ENCODE peak calls at places on chromosomes 16 and 17, in six cellular contexts. S, Y, X, G, I and M are unnamed samples.
A peak's percentile ranks its signal among the peaks of the same experiment; 100 is the strongest.

GRCh38 chr17:16052486-16052885 is 52.9 kb downstream of the TTC19 start:
- DNase-seq in X (no peak), S (no peak), Y (peak; percentile 57), I (no peak), G (no peak), M (no peak)

GRCh38 chr16:86430814-86431213 is 79.5 kb upstream of the FOXF1 start:
- DNase-seq in G (no peak), S (no peak), X (no peak), I (no peak), Y (no peak), M (no peak)

GRCh38 chr17:80703109-80703508 is 158.5 kb downstream of the RPTOR start:
- DNase-seq in Y (no peak), G (peak; percentile 16), I (no peak), X (peak; percentile 63), S (no peak), M (no peak)

GRCh38 chr17:57955183-57955952 is at the start of gene CUEDC1:
- DNase-seq in G (peak; percentile 53), Y (peak; percentile 70), S (peak; percentile 87), I (peak; percentile 68), X (peak; percentile 66), M (peak; percentile 49)

GRCh38 chr17:11898526-11899235 is 98.6 kb downstream of the ZNF18 start:
- DNase-seq in X (no peak), I (no peak), G (no peak), S (no peak), Y (no peak), M (no peak)

GRCh38 chr17:57993471-57994365 is 5.7 kb upstream of the VEZF1 start:
- DNase-seq in Y (no peak), I (no peak), G (peak; percentile 41), S (no peak), X (peak; percentile 35), M (no peak)

GRCh38 chr16:70684146-70685060 is 1.4 kb downstream of the MTSS2 start:
- DNase-seq in X (no peak), Y (no peak), G (no peak), S (no peak), I (no peak), M (no peak)

GRCh38 chr16:54204756-54205155 is 81.8 kb downstream of the IRX3 start:
- DNase-seq in S (no peak), Y (no peak), I (no peak), G (no peak), X (no peak), M (no peak)

GRCh38 chr17:71217769-71218168 is 903.1 kb upstream of the SOX9 start:
- DNase-seq in X (no peak), S (no peak), I (no peak), G (no peak), Y (no peak), M (no peak)

GRCh38 chr17:19313066-19313745 is 49.3 kb downstream of the B9D1 start:
- DNase-seq in I (no peak), X (no peak), G (no peak), Y (no peak), S (no peak), M (no peak)

GRCh38 chr16:75491876-75492275 is 3.4 kb downstream of the CHST6 start:
- DNase-seq in I (no peak), S (peak; percentile 72), G (peak; percentile 21), Y (no peak), X (no peak), M (no peak)

GRCh38 chr17:18224053-18224427 is 1.4 kb upstream of the LLGL1 start:
- DNase-seq in Y (no peak), G (no peak), I (no peak), X (no peak), S (no peak), M (no peak)

GRCh38 chr16:49336581-49336980 is 37.0 kb upstream of the C16orf78 start:
- DNase-seq in X (no peak), S (no peak), I (no peak), G (no peak), Y (no peak), M (no peak)

GRCh38 chr17:66313995-66314659 is 11.7 kb downstream of the PRKCA start:
- DNase-seq in S (no peak), I (no peak), G (no peak), Y (no peak), X (no peak), M (peak; percentile 63)

GRCh38 chr16:64305663-64306062 is 816.2 kb downstream of the CDH11 start:
- DNase-seq in S (no peak), Y (no peak), X (no peak), I (no peak), G (no peak), M (no peak)

GRCh38 chr17:2950846-2951245 is 112.6 kb downstream of the OR1D5 start:
- DNase-seq in S (no peak), G (no peak), X (no peak), Y (no peak), I (no peak), M (no peak)

GRCh38 chr17:9329251-9329921 is 246.2 kb downstream of the STX8 start:
- DNase-seq in S (no peak), G (no peak), X (no peak), I (no peak), Y (no peak), M (no peak)
- H3K9me3 ChIP-seq in S (peaks cover 1% of the 10 kb centered on the region), G (no peaks in the 10 kb centered on the region), X (peaks cover 2% of the 10 kb centered on the region), I (no peaks in the 10 kb centered on the region), Y (no peaks in the 10 kb centered on the region), M (peaks cover 2% of the 10 kb centered on the region)

DNA sequence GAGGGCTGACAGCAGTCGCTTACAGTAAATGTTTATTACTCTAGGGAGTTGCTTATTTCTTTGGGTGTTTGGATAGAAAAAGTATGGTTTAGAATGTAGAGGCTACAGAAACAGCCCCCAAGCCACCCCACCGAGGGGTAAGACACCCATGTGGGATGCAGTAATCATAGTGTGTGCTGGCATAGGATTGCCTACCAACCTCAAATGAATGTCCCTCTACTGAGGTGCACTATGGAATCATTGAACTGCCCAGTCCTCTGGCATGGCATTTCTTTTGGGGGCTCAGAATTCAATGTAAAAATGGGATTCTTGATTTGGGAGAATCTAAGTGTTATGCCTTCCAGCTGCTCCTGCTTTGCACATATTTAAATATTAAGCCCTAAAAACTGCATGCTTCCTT is 46.8 kb downstream of the ZNF267 start:
- DNase-seq in G (no peak), I (no peak), X (no peak), S (no peak), Y (no peak), M (no peak)
- H3K9me3 ChIP-seq in G (peaks cover 5% of the 10 kb centered on the region), I (no peaks in the 10 kb centered on the region), X (peaks cover 26% of the 10 kb centered on the region), S (peaks cover 8% of the 10 kb centered on the region), Y (peaks cover 18% of the 10 kb centered on the region), M (peaks cover 97% of the 10 kb centered on the region)

GRCh38 chr16:35497399-35497798 is 2038.0 kb downstream of the TP53TG3F start:
- DNase-seq in Y (no peak), G (no peak), X (no peak), I (no peak), S (no peak), M (no peak)
- H3K9me3 ChIP-seq in Y (no peaks in the 10 kb centered on the region), G (no peaks in the 10 kb centered on the region), X (no peaks in the 10 kb centered on the region), I (no peaks in the 10 kb centered on the region), S (peaks cover 2% of the 10 kb centered on the region), M (peaks cover 13% of the 10 kb centered on the region)

GRCh38 chr17:28578246-28579195 is 1.8 kb upstream of the ALDOC start:
- DNase-seq in Y (no peak), S (no peak), X (no peak), G (no peak), I (no peak), M (no peak)
- H3K9me3 ChIP-seq in Y (no peaks in the 10 kb centered on the region), S (no peaks in the 10 kb centered on the region), X (no peaks in the 10 kb centered on the region), G (no peaks in the 10 kb centered on the region), I (no peaks in the 10 kb centered on the region), M (no peaks in the 10 kb centered on the region)